ENCODE peak calls at places on chromosomes 7 and 10, in seven cellular contexts. O, B, E, W, A, Z and I are unnamed samples.

GRCh38 chr10:124621637-124622036 is 122.5 kb downstream of the FAM53B start:
- DNase-seq in E (no peak), O (no peak), Z (no peak), W (no peak), A (no peak), B (peak), I (no peak)

GRCh38 chr7:101410743-101411476 is 48.2 kb downstream of the COL26A1 start:
- DNase-seq in O (peak), E (no peak), Z (no peak), A (no peak), W (no peak), B (no peak), I (peak)

GRCh38 chr10:60951272-60951724 is 7.3 kb upstream of the RHOBTB1 start:
- DNase-seq in W (no peak), Z (no peak), O (peak), B (no peak), E (no peak), A (no peak), I (no peak)

GRCh38 chr10:7319632-7320031 is 91.2 kb downstream of the SFMBT2 start:
- DNase-seq in E (no peak), O (no peak), Z (no peak), B (no peak), W (no peak), A (no peak), I (no peak)

GRCh38 chr7:30395676-30396075 is 82.9 kb downstream of the NOD1 start:
- DNase-seq in B (no peak), Z (no peak), O (no peak), W (no peak), E (no peak), A (no peak), I (no peak)

GRCh38 chr7:130473877-130474276 is 18.0 kb upstream of the MEST start:
- DNase-seq in W (no peak), E (no peak), B (no peak), A (no peak), Z (no peak), O (no peak), I (no peak)

GRCh38 chr10:23096814-23097549 is 1.6 kb downstream of the MSRB2 start:
- DNase-seq in A (no peak), W (no peak), O (peak), Z (no peak), B (no peak), E (no peak), I (no peak)

GRCh38 chr7:131027287-131027773 is 293.3 kb upstream of the KLF14 start:
- DNase-seq in B (peak), E (peak), Z (peak), O (peak), W (peak), A (no peak), I (no peak)

GRCh38 chr10:132293416-132294195 is 14.1 kb downstream of the STK32C start:
- DNase-seq in O (no peak), W (no peak), E (no peak), B (no peak), A (no peak), Z (peak), I (no peak)

GRCh38 chr10:77837248-77837924 is 89.2 kb downstream of the DLG5 start:
- DNase-seq in A (peak), B (no peak), E (no peak), Z (no peak), W (peak), O (peak), I (no peak)

GRCh38 chr7:51129527-51130472 is 186.8 kb downstream of the COBL start:
- DNase-seq in A (no peak), W (no peak), Z (no peak), O (no peak), E (no peak), B (no peak), I (no peak)

GRCh38 chr7:121473645-121474300 is 77.7 kb upstream of the FAM3C start:
- DNase-seq in E (peak), O (no peak), B (no peak), W (no peak), A (no peak), Z (no peak), I (peak)

GRCh38 chr7:498678-499641 is 20.7 kb downstream of the PDGFA start:
- DNase-seq in B (no peak), Z (peak), E (no peak), A (no peak), O (no peak), W (no peak), I (no peak)

GRCh38 chr10:134743-135600 is at the start of gene ZMYND11:
- DNase-seq in E (no peak), B (peak), A (peak), Z (peak), W (peak), O (peak), I (peak)

GRCh38 chr7:13021566-13021965 is 334.1 kb downstream of the ARL4A start:
- DNase-seq in E (no peak), A (no peak), Z (no peak), O (peak), W (no peak), B (no peak), I (peak)

GRCh38 chr10:44786451-44786850 is 124.7 kb upstream of the TMEM72 start:
- DNase-seq in B (no peak), O (peak), A (no peak), E (peak), Z (no peak), W (no peak), I (no peak)

GRCh38 chr10:89978081-89978480 is 276.7 kb downstream of the KIF20B start:
- DNase-seq in E (no peak), B (no peak), O (no peak), A (no peak), W (no peak), Z (no peak), I (no peak)

GRCh38 chr7:134513169-134513752 is 14.1 kb upstream of the AKR1B10 start:
- DNase-seq in Z (peak), B (no peak), A (no peak), O (peak), E (peak), W (no peak), I (peak)

GRCh38 chr7:47571355-47572100 is 10.4 kb downstream of the TNS3 start:
- DNase-seq in A (no peak), O (peak), B (no peak), W (no peak), E (no peak), Z (peak), I (peak)